ENCODE peak calls at places on chromosomes 16 and 17, in ten cellular contexts. H is cardiac fibroblast, T is AG09309, I is fibroblast of lung, V is mammary epithelial cell, F is brain microvascular endothelial cell, J is thoracic aorta, M is hepatocyte, B is dorsolateral prefrontal cortex, O is neural progenitor cell. S is an unnamed sample.

GRCh38 chr16:66152841-66153525 is 213.5 kb upstream of the CDH5 start:
- DNase-seq in M (no peak), T (peak; percentile 72), H (peak; percentile 75), F (peak; percentile 88), I (peak; percentile 80), B (no peak), O (no peak), V (no peak), J (no peak), S (peak; percentile 86)

GRCh38 chr16:82660078-82660645 is 33.4 kb downstream of the CDH13 start:
- DNase-seq in T (no peak), M (no peak), J (no peak), B (no peak), H (peak; percentile 32), V (peak; percentile 51), I (peak; percentile 56), O (no peak), F (peak; percentile 72), S (peak; percentile 29)

GRCh38 chr16:86406056-86406455 is 104.3 kb upstream of the FOXF1 start:
- DNase-seq in J (no peak), O (no peak), M (no peak), F (no peak), V (no peak), I (no peak), B (no peak), T (no peak), H (no peak), S (no peak)

GRCh38 chr17:8122391-8122922 is 1.4 kb downstream of the HES7 start:
- DNase-seq in I (peak; percentile 66), J (no peak), O (peak; percentile 57), M (peak; percentile 28), H (peak; percentile 54), T (no peak), F (no peak), B (no peak), V (peak; percentile 53), S (no peak)

GRCh38 chr16:54817940-54818574 is 112.6 kb upstream of the IRX5 start:
- DNase-seq in B (no peak), M (no peak), J (no peak), I (no peak), F (no peak), V (no peak), H (no peak), O (peak; percentile 49), T (no peak), S (no peak)

GRCh38 chr17:80415626-80416042 is 667 bp downstream of the ENDOV start:
- DNase-seq in V (no peak), O (no peak), M (no peak), F (no peak), I (no peak), J (no peak), B (no peak), T (no peak), H (no peak), S (no peak)

GRCh38 chr16:7871979-7872378 is 539.3 kb downstream of the RBFOX1 start:
- DNase-seq in M (no peak), H (no peak), V (no peak), I (no peak), J (no peak), B (no peak), T (no peak), O (no peak), F (no peak), S (no peak)

GRCh38 chr16:12272264-12272663 is 295.7 kb downstream of the SNX29 start:
- DNase-seq in H (no peak), T (no peak), V (no peak), F (no peak), O (no peak), M (no peak), B (no peak), J (no peak), I (no peak), S (no peak)

GRCh38 chr17:82152556-82153294 is 54.7 kb upstream of the FASN start:
- DNase-seq in M (no peak), I (no peak), T (no peak), O (no peak), J (no peak), F (no peak), H (no peak), B (no peak), V (no peak), S (no peak)

GRCh38 chr17:82266142-82266541 is 7.4 kb downstream of the CSNK1D start:
- DNase-seq in B (no peak), I (no peak), H (no peak), M (no peak), F (no peak), T (no peak), V (no peak), J (no peak), O (no peak), S (no peak)

GRCh38 chr17:36493956-36494355 is 7.5 kb downstream of the ZNHIT3 start:
- DNase-seq in T (no peak), M (no peak), B (no peak), I (no peak), F (no peak), V (no peak), H (no peak), J (no peak), O (no peak), S (no peak)

GRCh38 chr16:72921620-72922019 is 126.3 kb downstream of the ZFHX3 start:
- DNase-seq in J (no peak), I (peak; percentile 50), B (no peak), T (no peak), V (no peak), H (peak; percentile 25), M (peak; percentile 50), F (peak; percentile 72), O (no peak), S (no peak)

GRCh38 chr16:10988879-10989278 is 44.5 kb downstream of the CLEC16A start:
- DNase-seq in T (no peak), V (no peak), F (no peak), J (no peak), B (no peak), O (no peak), H (no peak), I (no peak), M (no peak), S (no peak)
- TF ChIP-seq CTCF in T (no peak), V (no peak), F (no peak), J (no peak), B (no peak), O (no peak), H (no peak), I (no peak), M (no peak), S (no peak)

DNA sequence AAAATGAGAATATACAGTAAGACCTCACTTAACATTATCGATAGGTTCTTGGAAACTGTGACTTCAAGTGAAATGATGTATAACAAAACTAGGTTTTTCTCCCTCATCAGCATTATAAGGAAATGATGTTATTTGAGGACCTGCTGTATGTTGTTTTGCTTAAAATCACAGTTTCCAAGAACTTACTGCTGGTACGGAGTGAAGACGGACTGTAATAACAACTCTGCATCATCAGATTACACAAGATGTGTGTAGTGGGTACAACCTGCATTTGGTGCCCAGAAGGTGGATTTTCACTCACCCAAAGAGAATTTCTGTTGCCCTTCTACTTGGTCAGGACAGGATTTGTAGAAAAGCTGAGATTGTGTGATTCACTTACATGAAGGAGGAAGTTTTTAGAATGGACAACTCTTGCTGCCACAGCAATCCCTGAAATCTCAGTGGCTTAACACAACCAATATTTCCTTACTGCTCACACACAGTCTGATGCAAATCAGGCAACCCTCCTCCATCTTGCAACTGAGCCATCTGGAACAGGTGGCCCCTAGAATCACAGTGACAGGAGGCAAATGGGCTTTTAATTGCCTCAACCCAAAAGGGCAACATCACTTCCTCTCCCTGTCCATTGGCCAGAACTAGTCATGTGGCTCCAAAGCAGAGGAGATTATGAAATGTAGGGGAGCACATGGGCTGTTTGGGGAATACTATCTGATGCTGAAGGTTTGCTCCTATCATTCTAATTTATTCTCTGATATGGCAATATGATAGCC is 67.6 kb upstream of the CACNG5 start:
- DNase-seq in F (no peak), V (no peak), I (no peak), B (no peak), H (no peak), J (no peak), T (no peak), M (no peak), O (no peak), S (no peak)
- H3K4me3 ChIP-seq in F (no peak overlapping the region), V (no peak overlapping the region), I (no peak overlapping the region), B (no peak overlapping the region), H (no peak overlapping the region), J (no peak overlapping the region), T (no peak overlapping the region), M (no peak overlapping the region), O (no peak overlapping the region), S (no peak overlapping the region)

DNA sequence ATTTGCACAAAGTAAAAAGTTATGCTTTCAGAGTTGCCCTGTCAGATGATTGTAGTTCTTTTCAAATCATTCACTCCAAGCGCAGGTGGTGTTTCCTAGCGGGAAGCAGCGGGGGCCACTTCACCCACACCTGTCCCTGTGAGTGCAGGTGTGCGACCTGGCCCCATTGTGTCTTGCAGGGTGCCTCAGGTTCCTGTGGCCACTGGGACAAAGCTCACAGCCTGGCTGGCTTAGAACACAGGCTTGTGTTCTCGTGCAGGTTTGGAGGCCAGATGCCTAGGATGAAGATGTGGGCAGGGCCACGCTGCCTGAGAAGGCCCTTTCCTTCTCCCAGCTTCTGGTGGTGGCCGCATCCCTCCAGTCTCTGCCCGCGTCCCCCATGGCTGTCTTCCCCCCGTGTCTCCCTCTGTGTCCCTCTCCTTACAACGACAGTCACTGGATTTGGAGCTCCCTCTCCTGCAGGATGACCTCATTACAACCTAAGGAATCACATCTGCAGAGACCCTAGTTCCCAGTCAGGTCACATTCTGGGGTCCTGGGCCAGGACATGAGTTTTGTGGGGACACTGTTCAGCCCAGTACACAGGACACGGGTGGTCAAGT is 90.5 kb downstream of the NPIPB11 start:
- DNase-seq in O (peak; percentile 58), B (no peak), V (no peak), T (no peak), M (no peak), J (no peak), H (no peak), F (no peak), I (no peak), S (no peak)
- TF ChIP-seq CTCF in O (peak; percentile 54), B (peak; percentile 14), V (peak; percentile 24), T (no peak), M (peak; percentile 33), J (no peak), H (no peak), F (no peak), I (no peak), S (no peak)

DNA sequence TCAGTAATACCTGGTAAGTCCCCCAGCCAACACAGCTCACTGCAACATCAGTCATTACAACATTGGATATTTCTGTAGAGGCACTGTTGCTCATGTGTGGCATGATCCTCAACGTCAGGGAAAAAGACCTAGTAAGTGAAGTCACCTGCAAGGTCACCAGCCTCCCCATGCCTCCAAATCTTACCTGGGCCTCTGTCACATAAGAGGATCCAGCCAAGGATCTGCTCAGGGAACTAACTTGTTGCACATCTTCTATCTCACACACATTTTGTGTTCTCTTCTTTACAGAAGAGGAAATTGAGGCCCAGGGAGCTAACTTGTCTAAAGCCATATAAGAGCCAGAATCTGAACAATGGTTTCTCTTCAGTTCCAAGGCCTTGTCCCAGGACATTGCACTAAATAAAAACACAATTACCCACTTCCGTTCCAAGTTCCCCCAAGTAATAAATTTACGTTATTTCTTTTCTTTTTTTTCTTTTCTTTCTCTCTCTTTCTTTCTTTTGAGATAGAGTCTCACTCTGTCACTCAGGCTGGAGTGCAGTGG is 1.4 kb downstream of the SHMT1 start:
- DNase-seq in I (no peak), B (no peak), J (no peak), O (no peak), M (no peak), T (no peak), V (no peak), F (no peak), H (no peak), S (no peak)
- H3K4me3 ChIP-seq in I (no peak overlapping the region), B (peak overlapping the region; percentile 98), J (peak overlapping the region; percentile 78), O (peak overlapping the region; percentile 72), M (peak overlapping the region; percentile 54), T (no peak overlapping the region), V (no peak overlapping the region), F (no peak overlapping the region), H (no peak overlapping the region), S (peak overlapping the region; percentile 80)